ENCODE peak calls at places on chromosomes 3 and 15, in ten cellular contexts. C, S, G, J, V, I, T, Q, F and M are unnamed samples.

GRCh38 chr3:5774337-5774736 is 586.8 kb downstream of the EDEM1 start:
- DNase-seq in C (no peak), S (no peak), G (no peak), J (no peak), V (no peak), I (no peak), T (no peak), Q (no peak), F (no peak), M (no peak)

GRCh38 chr15:100663066-100663465 is 60.7 kb downstream of the ASB7 start:
- DNase-seq in C (no peak), S (no peak), G (no peak), J (peak; percentile 26), V (no peak), I (no peak), T (no peak), Q (peak; percentile 29), F (no peak), M (no peak)

GRCh38 chr3:119309591-119309990 is 15.4 kb downstream of the ARHGAP31 start:
- DNase-seq in C (no peak), S (no peak), G (no peak), J (no peak), V (no peak), I (no peak), T (no peak), Q (no peak), F (no peak), M (no peak)

GRCh38 chr3:31213869-31214486 is 318.7 kb upstream of the STT3B start:
- DNase-seq in C (no peak), S (no peak), G (no peak), J (no peak), V (no peak), I (no peak), T (no peak), Q (no peak), F (no peak), M (no peak)

GRCh38 chr3:71873093-71873611 is 88.2 kb upstream of the PROK2 start:
- DNase-seq in C (no peak), S (no peak), G (no peak), J (no peak), V (no peak), I (no peak), T (no peak), Q (peak; percentile 22), F (no peak), M (no peak)

GRCh38 chr15:39936187-39936586 is 2.3 kb downstream of the EIF2AK4 start:
- DNase-seq in C (no peak), S (no peak), G (no peak), J (peak; percentile 82), V (no peak), I (no peak), T (no peak), Q (peak; percentile 69), F (no peak), M (no peak)

GRCh38 chr3:57169872-57170623 is 4.9 kb upstream of the IL17RD start:
- DNase-seq in C (peak; percentile 92), S (peak; percentile 13), G (peak; percentile 77), J (peak; percentile 77), V (peak; percentile 76), I (peak; percentile 86), T (peak; percentile 82), Q (peak; percentile 84), F (no peak), M (no peak)

GRCh38 chr3:198021320-198021719 is 61.3 kb downstream of the LMLN start:
- DNase-seq in C (no peak), S (no peak), G (no peak), J (no peak), V (no peak), I (no peak), T (no peak), Q (no peak), F (no peak), M (no peak)

GRCh38 chr3:170007031-170007663 is 30.6 kb upstream of the GPR160 start:
- DNase-seq in C (no peak), S (no peak), G (no peak), J (peak; percentile 31), V (no peak), I (peak; percentile 50), T (peak; percentile 30), Q (peak; percentile 71), F (no peak), M (peak; percentile 15)

GRCh38 chr3:87298111-87298718 is 21.8 kb upstream of the POU1F1 start:
- DNase-seq in C (no peak), S (no peak), G (no peak), J (peak; percentile 57), V (no peak), I (peak; percentile 38), T (no peak), Q (peak; percentile 63), F (no peak), M (peak; percentile 2)

GRCh38 chr3:111610189-111610588 is 15.0 kb upstream of the ZBED2 start:
- DNase-seq in C (no peak), S (no peak), G (no peak), J (peak; percentile 86), V (no peak), I (peak; percentile 50), T (no peak), Q (no peak), F (no peak), M (no peak)

GRCh38 chr3:77524467-77524866 is 484.6 kb downstream of the ROBO2 start:
- DNase-seq in C (no peak), S (no peak), G (no peak), J (no peak), V (no peak), I (no peak), T (no peak), Q (no peak), F (no peak), M (no peak)

GRCh38 chr3:27632431-27633223 is 89.5 kb downstream of the EOMES start:
- DNase-seq in C (peak; percentile 46), S (no peak), G (no peak), J (peak; percentile 41), V (peak; percentile 28), I (peak; percentile 68), T (peak; percentile 48), Q (peak; percentile 78), F (no peak), M (peak; percentile 18)

GRCh38 chr3:152460936-152461335 is 192.2 kb downstream of the MBNL1 start:
- DNase-seq in C (no peak), S (no peak), G (no peak), J (no peak), V (no peak), I (no peak), T (no peak), Q (no peak), F (no peak), M (no peak)

GRCh38 chr3:134368751-134369105 is 5.5 kb downstream of the AMOTL2 start:
- DNase-seq in C (no peak), S (no peak), G (no peak), J (no peak), V (no peak), I (no peak), T (no peak), Q (no peak), F (no peak), M (no peak)

GRCh38 chr3:149224736-149225594 is 3.3 kb upstream of the CP start:
- DNase-seq in C (no peak), S (no peak), G (no peak), J (peak; percentile 89), V (no peak), I (peak; percentile 23), T (no peak), Q (peak; percentile 63), F (peak; percentile 39), M (peak; percentile 27)
- TF ChIP-seq CTCF in C (no peak), S (no peak), G (no peak), J (no peak), V (no peak), I (no peak), T (no peak), Q (no peak), F (no peak), M (no peak)

DNA sequence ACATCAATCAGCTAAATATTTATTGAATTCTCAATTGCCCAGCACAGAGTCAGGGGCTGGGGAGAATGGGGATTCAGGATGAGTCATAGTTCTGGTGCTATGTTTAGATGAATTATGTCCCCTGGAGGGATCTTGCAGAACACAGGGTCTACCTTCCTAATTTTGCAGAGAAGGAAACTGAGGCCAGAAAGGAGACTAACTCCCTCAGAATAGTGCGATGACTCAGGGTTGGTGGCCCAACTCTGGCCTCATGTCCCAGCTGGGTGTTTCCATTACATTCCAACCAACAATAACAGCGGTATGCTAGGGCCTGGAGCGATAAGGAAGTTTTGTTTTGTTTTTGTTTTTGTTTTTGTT is 270.9 kb downstream of the TLE3 start:
- DNase-seq in C (no peak), S (no peak), G (no peak), J (no peak), V (no peak), I (no peak), T (no peak), Q (no peak), F (no peak), M (no peak)
- TF ChIP-seq CTCF in C (no peak), S (no peak), G (no peak), J (no peak), V (no peak), I (no peak), T (no peak), Q (no peak), F (no peak), M (no peak)

GRCh38 chr3:153704115-153704514 is 417.1 kb upstream of the ARHGEF26 start:
- DNase-seq in C (no peak), S (no peak), G (no peak), J (peak; percentile 69), V (no peak), I (no peak), T (no peak), Q (peak; percentile 13), F (no peak), M (no peak)
- TF ChIP-seq CTCF in C (no peak), S (no peak), G (no peak), J (peak; percentile 37), V (no peak), I (no peak), T (no peak), Q (no peak), F (no peak), M (no peak)

GRCh38 chr3:73813978-73814292 is 189.2 kb upstream of the PDZRN3 start:
- DNase-seq in C (no peak), S (no peak), G (no peak), J (no peak), V (no peak), I (no peak), T (no peak), Q (no peak), F (no peak), M (no peak)

GRCh38 chr3:73808862-73809509 is 184.2 kb upstream of the PDZRN3 start:
- DNase-seq in C (no peak), S (no peak), G (no peak), J (peak; percentile 88), V (no peak), I (no peak), T (no peak), Q (no peak), F (no peak), M (no peak)

GRCh38 chr3:73815966-73816365 is 191.2 kb upstream of the PDZRN3 start:
- DNase-seq in C (no peak), S (no peak), G (no peak), J (peak; percentile 55), V (no peak), I (no peak), T (no peak), Q (no peak), F (no peak), M (no peak)

GRCh38 chr3:73812054-73812453 is 187.3 kb upstream of the PDZRN3 start:
- DNase-seq in C (no peak), S (no peak), G (no peak), J (no peak), V (no peak), I (no peak), T (no peak), Q (no peak), F (no peak), M (no peak)

GRCh38 chr3:73813291-73813977 is 188.7 kb upstream of the PDZRN3 start:
- DNase-seq in C (no peak), S (no peak), G (no peak), J (peak; percentile 54), V (no peak), I (no peak), T (no peak), Q (peak; percentile 18), F (no peak), M (no peak)
- TF ChIP-seq CTCF in C (no peak), S (no peak), G (no peak), J (no peak), V (no peak), I (no peak), T (no peak), Q (no peak), F (no peak), M (no peak)